ENCODE peak calls at places on chromosomes 1 and 21, in five cellular contexts. N, Y, L, I and O are unnamed samples.

GRCh38 chr1:7339953-7340352 is 431.1 kb upstream of the VAMP3 start:
- DNase-seq in N (no peak), Y (no peak), L (no peak), I (no peak), O (no peak)

GRCh38 chr1:85027242-85027983 is 20.9 kb downstream of the MCOLN3 start:
- DNase-seq in N (no peak), Y (no peak), L (no peak), I (no peak), O (no peak)

GRCh38 chr1:233439721-233440120 is 112.2 kb downstream of the MAP3K21 start:
- DNase-seq in N (no peak), Y (no peak), L (no peak), I (no peak), O (no peak)

GRCh38 chr21:31750843-31751242 is 18.9 kb upstream of the SCAF4 start:
- DNase-seq in N (no peak), Y (no peak), L (no peak), I (no peak), O (no peak)

GRCh38 chr21:33943293-33943692 is 27.7 kb upstream of the ATP5PO start:
- DNase-seq in N (no peak), Y (no peak), L (no peak), I (no peak), O (no peak)

GRCh38 chr21:28159396-28159795 is 833.3 kb downstream of the LTN1 start:
- DNase-seq in N (no peak), Y (no peak), L (no peak), I (no peak), O (no peak)

GRCh38 chr1:159171254-159171687 is at the start of gene CADM3:
- DNase-seq in N (peak), Y (peak), L (no peak), I (peak), O (peak)

GRCh38 chr1:9371391-9371935 is 78.8 kb downstream of the SPSB1 start:
- DNase-seq in N (no peak), Y (no peak), L (no peak), I (peak), O (peak)

GRCh38 chr21:46599251-46599572 is 5.7 kb downstream of the S100B start:
- DNase-seq in N (no peak), Y (peak), L (no peak), I (no peak), O (peak)

GRCh38 chr1:208207388-208208131 is 36.6 kb downstream of the PLXNA2 start:
- DNase-seq in N (no peak), Y (no peak), L (no peak), I (peak), O (peak)

GRCh38 chr1:115613767-115614166 is 28.0 kb upstream of the VANGL1 start:
- DNase-seq in N (no peak), Y (no peak), L (no peak), I (no peak), O (no peak)

GRCh38 chr1:244460195-244460594 is 878 bp upstream of the CATSPERE start:
- DNase-seq in N (no peak), Y (no peak), L (peak), I (no peak), O (peak)

GRCh38 chr1:40060351-40060750 is 19.8 kb downstream of the CAP1 start:
- DNase-seq in N (no peak), Y (no peak), L (no peak), I (no peak), O (no peak)

GRCh38 chr1:112524251-112524650 is 15.5 kb downstream of the WNT2B start:
- DNase-seq in N (no peak), Y (no peak), L (no peak), I (peak), O (peak)

GRCh38 chr1:92329356-92330129 is 30.7 kb downstream of the RPAP2 start:
- DNase-seq in N (no peak), Y (no peak), L (no peak), I (no peak), O (no peak)

GRCh38 chr1:79822053-79822452 is 815.5 kb upstream of the ADGRL4 start:
- DNase-seq in N (no peak), Y (no peak), L (no peak), I (no peak), O (no peak)

GRCh38 chr1:248714248-248714647 is 11.7 kb upstream of the OR14I1 start:
- DNase-seq in N (no peak), Y (no peak), L (no peak), I (no peak), O (no peak)

GRCh38 chr1:12451560-12451900 is 166.5 kb downstream of the DHRS3 start:
- DNase-seq in N (no peak), Y (no peak), L (no peak), I (no peak), O (no peak)

GRCh38 chr21:25967566-25968438 is 202.8 kb downstream of the APP start:
- DNase-seq in N (no peak), Y (no peak), L (no peak), I (no peak), O (no peak)

GRCh38 chr1:162421258-162422194 is 9.6 kb upstream of the SH2D1B start:
- DNase-seq in N (no peak), Y (no peak), L (no peak), I (no peak), O (no peak)

GRCh38 chr1:170743083-170743482 is 79.2 kb downstream of the PRRX1 start:
- DNase-seq in N (no peak), Y (no peak), L (no peak), I (no peak), O (no peak)

GRCh38 chr1:151455966-151456365 is 3.3 kb downstream of the POGZ start:
- DNase-seq in N (no peak), Y (no peak), L (no peak), I (no peak), O (no peak)

GRCh38 chr1:35931424-35932157 is 686 bp downstream of the AGO3 start:
- DNase-seq in N (no peak), Y (no peak), L (no peak), I (peak), O (peak)

GRCh38 chr1:147567594-147568381 is 26.5 kb downstream of the BCL9 start:
- DNase-seq in N (no peak), Y (no peak), L (no peak), I (no peak), O (no peak)

GRCh38 chr1:33365560-33365997 is 44.7 kb upstream of the A3GALT2 start:
- DNase-seq in N (peak), Y (no peak), L (no peak), I (peak), O (peak)

GRCh38 chr1:211327341-211327921 is 798 bp downstream of the TRAF5 start:
- DNase-seq in N (no peak), Y (no peak), L (peak), I (no peak), O (no peak)

GRCh38 chr21:16424331-16424749 is 694.6 kb downstream of the USP25 start:
- DNase-seq in N (peak), Y (no peak), L (no peak), I (no peak), O (no peak)

GRCh38 chr1:170805957-170806662 is 129.2 kb upstream of the MROH9 start:
- DNase-seq in N (no peak), Y (no peak), L (no peak), I (peak), O (peak)

GRCh38 chr1:242554577-242554976 is 30.1 kb upstream of the PLD5 start:
- DNase-seq in N (no peak), Y (no peak), L (no peak), I (no peak), O (no peak)

GRCh38 chr1:173241528-173242347 is 34.6 kb upstream of the TNFSF4 start:
- DNase-seq in N (no peak), Y (no peak), L (no peak), I (no peak), O (no peak)

GRCh38 chr1:151210830-151211229 is 12.5 kb downstream of the PIP5K1A start:
- DNase-seq in N (no peak), Y (no peak), L (no peak), I (no peak), O (no peak)